ENCODE peak calls at places on chromosomes 5 and 9, in six cellular contexts. H, G, N, P, C and Z are unnamed samples.

GRCh38 chr5:109191153-109191558 is 218.6 kb downstream of the PJA2 start:
- DNase-seq in C (peak), P (peak), H (no peak), N (peak), G (peak), Z (peak)

GRCh38 chr9:80292231-80292630 is 720.5 kb downstream of the TLE4 start:
- DNase-seq in C (no peak), N (no peak), P (no peak), H (no peak), G (no peak), Z (no peak)

GRCh38 chr5:132850066-132850465 is 16.2 kb downstream of the GDF9 start:
- DNase-seq in H (no peak), G (no peak), N (peak), P (peak), C (no peak), Z (peak)

GRCh38 chr9:114864471-114864870 is 58.6 kb upstream of the TNFSF15 start:
- DNase-seq in C (no peak), G (no peak), H (no peak), N (no peak), P (no peak), Z (peak)

GRCh38 chr9:116585896-116586295 is 101.2 kb upstream of the TRIM32 start:
- DNase-seq in C (no peak), G (no peak), H (no peak), N (no peak), P (no peak), Z (no peak)

GRCh38 chr5:1724822-1725602 is 74.6 kb downstream of the MRPL36 start:
- DNase-seq in C (no peak), N (peak), G (peak), P (no peak), H (peak), Z (no peak)

GRCh38 chr5:119529811-119530210 is 77.5 kb downstream of the HSD17B4 start:
- DNase-seq in C (no peak), H (no peak), G (no peak), N (no peak), P (no peak), Z (no peak)

GRCh38 chr9:129761901-129762359 is 9.1 kb upstream of the PTGES start:
- DNase-seq in H (no peak), C (no peak), P (peak), N (peak), G (peak), Z (peak)

GRCh38 chr5:169160405-169160901 is 140.5 kb downstream of the SLIT3 start:
- DNase-seq in N (no peak), G (no peak), H (no peak), C (no peak), P (no peak), Z (peak)

GRCh38 chr5:1545798-1546355 is 22.1 kb upstream of the LPCAT1 start:
- DNase-seq in H (no peak), N (no peak), C (no peak), G (no peak), P (no peak), Z (peak)

GRCh38 chr5:3796736-3797135 is 201.1 kb downstream of the IRX1 start:
- DNase-seq in G (no peak), C (no peak), N (no peak), P (no peak), H (no peak), Z (no peak)